ENCODE peak calls at places on chromosomes 3 and 15, in seven cellular contexts. One of them, this sample, is unnamed.

GRCh38 chr15:42085236-42085605 is 9.1 kb downstream of the PLA2G4D start:
- DNase-seq in neural progenitor cell: no peak
- DNase-seq in NB4: no peak
- DNase-seq in AG04449: no peak
- DNase-seq in AG10803: no peak
- DNase-seq in kidney epithelial cell: no peak
- DNase-seq in AG09319: no peak
- DNase-seq in this sample: no peak

GRCh38 chr3:124209426-124209825 is 217.5 kb upstream of the ROPN1 start:
- DNase-seq in AG04449: no peak
- DNase-seq in AG09319: no peak
- DNase-seq in neural progenitor cell: no peak
- DNase-seq in NB4: no peak
- DNase-seq in AG10803: peak
- DNase-seq in kidney epithelial cell: no peak
- DNase-seq in this sample: no peak

GRCh38 chr3:38548154-38548931 is 52.2 kb downstream of the EXOG start:
- DNase-seq in NB4: no peak
- DNase-seq in kidney epithelial cell: peak
- DNase-seq in AG10803: no peak
- DNase-seq in neural progenitor cell: peak
- DNase-seq in AG09319: no peak
- DNase-seq in AG04449: no peak
- DNase-seq in this sample: no peak

GRCh38 chr15:52466134-52466701 is 62.5 kb downstream of the MYO5A start:
- DNase-seq in AG04449: no peak
- DNase-seq in NB4: peak
- DNase-seq in kidney epithelial cell: no peak
- DNase-seq in AG09319: no peak
- DNase-seq in AG10803: no peak
- DNase-seq in neural progenitor cell: peak
- DNase-seq in this sample: no peak

GRCh38 chr15:31173790-31174450 is 72.4 kb upstream of the TRPM1 start:
- DNase-seq in kidney epithelial cell: no peak
- DNase-seq in neural progenitor cell: no peak
- DNase-seq in NB4: no peak
- DNase-seq in AG10803: no peak
- DNase-seq in AG09319: no peak
- DNase-seq in AG04449: no peak
- DNase-seq in this sample: no peak

GRCh38 chr3:177186306-177186705 is 11.0 kb downstream of the TBL1XR1 start:
- DNase-seq in neural progenitor cell: no peak
- DNase-seq in kidney epithelial cell: no peak
- DNase-seq in AG09319: no peak
- DNase-seq in AG04449: no peak
- DNase-seq in AG10803: no peak
- DNase-seq in NB4: no peak
- DNase-seq in this sample: no peak

GRCh38 chr15:62416535-62416934 is 251.4 kb upstream of the C2CD4B start:
- DNase-seq in AG04449: no peak
- DNase-seq in AG09319: no peak
- DNase-seq in kidney epithelial cell: no peak
- DNase-seq in AG10803: no peak
- DNase-seq in NB4: no peak
- DNase-seq in neural progenitor cell: no peak
- DNase-seq in this sample: no peak

GRCh38 chr3:38707730-38708129 is 58.2 kb upstream of the SCN5A start:
- DNase-seq in AG09319: no peak
- DNase-seq in NB4: peak
- DNase-seq in neural progenitor cell: peak
- DNase-seq in kidney epithelial cell: no peak
- DNase-seq in AG10803: no peak
- DNase-seq in AG04449: no peak
- DNase-seq in this sample: peak

GRCh38 chr15:55823191-55823670 is 80.3 kb upstream of the PRTG start:
- DNase-seq in neural progenitor cell: no peak
- DNase-seq in AG04449: peak
- DNase-seq in AG09319: no peak
- DNase-seq in AG10803: peak
- DNase-seq in kidney epithelial cell: no peak
- DNase-seq in NB4: no peak
- DNase-seq in this sample: no peak

GRCh38 chr15:78301813-78302212 is 2.4 kb upstream of the SKIC8 start:
- DNase-seq in AG09319: no peak
- DNase-seq in NB4: peak
- DNase-seq in AG04449: no peak
- DNase-seq in AG10803: peak
- DNase-seq in kidney epithelial cell: no peak
- DNase-seq in neural progenitor cell: no peak
- DNase-seq in this sample: no peak

GRCh38 chr3:185824467-185825378 is at the start of gene IGF2BP2:
- DNase-seq in AG09319: peak
- DNase-seq in kidney epithelial cell: no peak
- DNase-seq in AG04449: no peak
- DNase-seq in AG10803: peak
- DNase-seq in neural progenitor cell: peak
- DNase-seq in NB4: peak
- DNase-seq in this sample: peak

DNA sequence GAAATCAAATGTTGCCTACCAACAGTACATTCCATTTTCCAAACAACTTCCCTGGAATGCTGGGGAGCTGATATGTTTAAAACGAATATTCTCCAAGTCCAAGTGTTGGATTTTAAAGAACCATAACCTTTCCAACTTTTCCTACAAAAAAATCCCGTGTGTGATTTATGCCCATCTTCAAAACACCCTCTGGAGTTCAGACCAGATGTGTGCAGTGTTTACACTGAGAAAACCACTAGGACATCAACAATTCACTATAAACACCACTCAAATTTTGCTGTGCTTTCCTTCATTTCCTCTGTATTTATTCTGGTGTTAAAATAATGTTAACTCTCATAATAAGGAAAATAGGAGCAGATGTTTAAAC is 2.4 kb downstream of the VGLL4 start:
- DNase-seq in AG04449: no peak
- DNase-seq in NB4: no peak
- DNase-seq in AG09319: no peak
- DNase-seq in kidney epithelial cell: no peak
- DNase-seq in neural progenitor cell: no peak
- DNase-seq in AG10803: peak
- DNase-seq in this sample: no peak
- TF ChIP-seq CTCF in AG04449: no peak
- TF ChIP-seq CTCF in NB4: no peak
- TF ChIP-seq CTCF in AG09319: no peak
- TF ChIP-seq CTCF in kidney epithelial cell: no peak
- TF ChIP-seq CTCF in neural progenitor cell: no peak
- TF ChIP-seq CTCF in AG10803: peak
- TF ChIP-seq CTCF in this sample: no peak

GRCh38 chr3:168090306-168091085 is 5.2 kb downstream of the GOLIM4 start:
- DNase-seq in kidney epithelial cell: no peak
- DNase-seq in NB4: no peak
- DNase-seq in AG09319: no peak
- DNase-seq in AG10803: peak
- DNase-seq in neural progenitor cell: no peak
- DNase-seq in AG04449: no peak
- DNase-seq in this sample: no peak

GRCh38 chr3:168086541-168087260 is 9.0 kb downstream of the GOLIM4 start:
- DNase-seq in kidney epithelial cell: no peak
- DNase-seq in AG09319: no peak
- DNase-seq in NB4: no peak
- DNase-seq in AG10803: no peak
- DNase-seq in neural progenitor cell: no peak
- DNase-seq in AG04449: no peak
- DNase-seq in this sample: no peak

GRCh38 chr3:168087539-168087938 is 8.2 kb downstream of the GOLIM4 start:
- DNase-seq in NB4: no peak
- DNase-seq in neural progenitor cell: no peak
- DNase-seq in AG10803: no peak
- DNase-seq in AG04449: no peak
- DNase-seq in AG09319: no peak
- DNase-seq in kidney epithelial cell: no peak
- DNase-seq in this sample: no peak

GRCh38 chr3:168089179-168089771 is 6.4 kb downstream of the GOLIM4 start:
- DNase-seq in kidney epithelial cell: no peak
- DNase-seq in AG04449: no peak
- DNase-seq in AG09319: no peak
- DNase-seq in AG10803: no peak
- DNase-seq in neural progenitor cell: no peak
- DNase-seq in NB4: no peak
- DNase-seq in this sample: no peak

DNA sequence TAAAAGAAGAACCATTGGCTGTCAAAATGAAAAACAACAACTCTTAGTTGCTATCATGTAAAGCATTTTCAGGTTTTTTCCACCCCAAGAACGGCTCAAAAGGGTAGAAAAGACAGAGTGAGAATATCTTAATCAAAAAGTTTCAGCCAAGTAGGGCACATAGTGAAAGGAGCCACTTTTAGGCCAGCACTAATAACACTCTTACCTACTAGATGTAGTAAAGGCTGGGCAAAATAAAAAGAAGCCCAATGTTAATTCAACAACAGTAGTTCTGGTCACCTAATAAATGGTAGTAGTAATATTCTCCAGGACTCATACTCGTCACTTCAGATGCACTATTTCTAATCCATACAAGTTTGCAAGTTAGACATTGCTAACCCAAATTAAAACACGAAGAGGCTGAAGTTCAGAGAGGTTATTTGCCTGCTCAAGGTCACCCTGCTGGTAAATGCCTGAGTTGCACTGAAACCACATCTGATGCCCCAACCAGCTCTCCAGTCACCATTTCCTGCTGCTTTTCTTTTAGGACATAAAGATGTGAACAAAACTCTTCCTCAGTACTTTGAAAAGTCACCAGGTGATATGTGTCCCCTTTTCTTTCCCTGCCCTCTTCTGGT is 7.5 kb downstream of the GOLIM4 start:
- DNase-seq in neural progenitor cell: peak
- DNase-seq in AG04449: no peak
- DNase-seq in AG10803: peak
- DNase-seq in AG09319: no peak
- DNase-seq in kidney epithelial cell: no peak
- DNase-seq in NB4: peak
- DNase-seq in this sample: peak
- TF ChIP-seq CTCF in neural progenitor cell: peak
- TF ChIP-seq CTCF in AG04449: no peak
- TF ChIP-seq CTCF in AG10803: peak
- TF ChIP-seq CTCF in AG09319: no peak
- TF ChIP-seq CTCF in kidney epithelial cell: peak
- TF ChIP-seq CTCF in NB4: peak
- TF ChIP-seq CTCF in this sample: peak

DNA sequence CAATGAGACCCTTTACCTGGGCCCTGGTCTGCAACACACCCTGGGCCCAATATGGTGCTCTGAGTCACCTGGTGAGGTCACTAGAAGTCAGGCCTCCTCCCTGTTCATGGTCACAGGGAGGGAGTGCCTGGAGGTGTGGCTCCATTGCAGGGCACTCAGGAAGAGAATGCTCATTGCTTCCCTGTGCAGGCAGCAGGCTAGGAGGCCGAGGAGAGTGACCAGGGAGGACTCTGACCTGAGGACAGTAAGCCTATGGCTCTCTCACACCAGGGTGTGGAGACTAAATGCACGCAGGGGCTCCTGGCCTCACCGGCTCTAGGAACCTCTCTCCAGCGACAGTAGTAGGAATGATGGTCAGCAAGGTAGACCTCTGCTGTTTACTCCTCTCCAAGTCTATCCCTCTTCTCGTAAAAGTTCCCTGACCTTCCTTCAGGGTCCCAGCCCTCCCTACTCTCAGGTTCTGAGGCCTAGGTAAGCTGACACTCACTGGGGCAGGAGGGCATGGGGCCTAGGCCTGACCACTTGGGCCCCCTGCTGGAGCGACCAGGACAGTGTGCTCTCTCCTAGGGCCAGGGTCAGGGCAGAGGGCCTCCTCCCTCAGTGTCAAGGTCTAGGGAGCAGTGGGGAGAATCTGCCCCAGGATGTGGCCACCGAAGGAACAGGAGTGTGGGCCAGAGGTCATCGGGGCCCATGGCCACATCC is 9.6 kb upstream of the SLCO2A1 start:
- DNase-seq in AG09319: no peak
- DNase-seq in neural progenitor cell: no peak
- DNase-seq in NB4: peak
- DNase-seq in AG10803: no peak
- DNase-seq in AG04449: no peak
- DNase-seq in kidney epithelial cell: no peak
- DNase-seq in this sample: no peak
- TF ChIP-seq CTCF in AG09319: peak
- TF ChIP-seq CTCF in neural progenitor cell: no peak
- TF ChIP-seq CTCF in NB4: peak
- TF ChIP-seq CTCF in AG10803: peak
- TF ChIP-seq CTCF in AG04449: no peak
- TF ChIP-seq CTCF in kidney epithelial cell: peak
- TF ChIP-seq CTCF in this sample: no peak

GRCh38 chr15:89539027-89539426 is 36.2 kb upstream of the TICRR start:
- DNase-seq in kidney epithelial cell: no peak
- DNase-seq in neural progenitor cell: no peak
- DNase-seq in AG04449: no peak
- DNase-seq in NB4: no peak
- DNase-seq in AG10803: no peak
- DNase-seq in AG09319: no peak
- DNase-seq in this sample: no peak

GRCh38 chr15:89542369-89542768 is 32.9 kb upstream of the TICRR start:
- DNase-seq in AG09319: no peak
- DNase-seq in NB4: no peak
- DNase-seq in neural progenitor cell: no peak
- DNase-seq in kidney epithelial cell: no peak
- DNase-seq in AG04449: no peak
- DNase-seq in AG10803: no peak
- DNase-seq in this sample: no peak

DNA sequence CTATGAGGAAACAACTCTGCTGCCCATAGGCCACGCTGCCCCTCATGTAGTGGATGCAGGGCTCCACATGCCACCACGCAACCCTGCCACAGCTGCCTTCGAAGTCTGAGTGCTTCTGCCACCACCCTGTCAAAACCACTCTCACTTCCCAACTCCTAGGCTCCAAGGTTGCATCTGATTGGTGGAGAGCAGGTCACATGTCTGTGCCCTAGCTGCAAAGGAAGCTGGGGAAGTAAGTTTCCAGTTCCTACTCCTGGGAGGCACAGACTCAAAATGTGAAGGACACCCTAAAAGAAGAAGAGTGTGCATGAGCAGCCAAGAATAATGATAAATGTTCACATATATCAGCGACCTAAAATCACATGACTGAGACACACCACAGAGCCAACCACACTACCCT is 31.9 kb upstream of the TICRR start:
- DNase-seq in neural progenitor cell: no peak
- DNase-seq in AG10803: no peak
- DNase-seq in AG04449: no peak
- DNase-seq in NB4: peak
- DNase-seq in AG09319: no peak
- DNase-seq in kidney epithelial cell: no peak
- DNase-seq in this sample: no peak
- TF ChIP-seq CTCF in neural progenitor cell: no peak
- TF ChIP-seq CTCF in AG10803: no peak
- TF ChIP-seq CTCF in AG04449: no peak
- TF ChIP-seq CTCF in NB4: no peak
- TF ChIP-seq CTCF in AG09319: no peak
- TF ChIP-seq CTCF in kidney epithelial cell: no peak
- TF ChIP-seq CTCF in this sample: no peak

GRCh38 chr3:128413003-128413370 is 53.7 kb downstream of the DNAJB8 start:
- DNase-seq in NB4: no peak
- DNase-seq in AG10803: no peak
- DNase-seq in AG04449: no peak
- DNase-seq in AG09319: no peak
- DNase-seq in kidney epithelial cell: no peak
- DNase-seq in neural progenitor cell: peak
- DNase-seq in this sample: no peak
- TF ChIP-seq CTCF in NB4: no peak
- TF ChIP-seq CTCF in AG10803: no peak
- TF ChIP-seq CTCF in AG04449: no peak
- TF ChIP-seq CTCF in AG09319: no peak
- TF ChIP-seq CTCF in kidney epithelial cell: no peak
- TF ChIP-seq CTCF in neural progenitor cell: no peak
- TF ChIP-seq CTCF in this sample: no peak